ENCODE peak calls at places on chromosomes 12 and 14, in five cellular contexts. G, S, E, N and F are unnamed samples. For H3K4me1, the result is how much of the 10 kb centered on the place peaks cover.

GRCh38 chr12:96617178-96617577 is 127.8 kb downstream of the CFAP54 start:
- DNase-seq in G (peak), S (no peak), E (no peak), N (no peak), F (no peak)

GRCh38 chr12:104591272-104591940 is 134.7 kb downstream of the CHST11 start:
- DNase-seq in G (no peak), S (no peak), E (no peak), N (no peak), F (peak)

GRCh38 chr12:94109154-94109553 is 39.2 kb upstream of the PLXNC1 start:
- DNase-seq in G (peak), S (no peak), E (no peak), N (no peak), F (no peak)

GRCh38 chr12:53160673-53161072 is 19.8 kb upstream of the ZNF740 start:
- DNase-seq in G (no peak), S (no peak), E (no peak), N (no peak), F (no peak)

GRCh38 chr12:62879691-62880090 is 55.3 kb downstream of the PPM1H start:
- DNase-seq in G (no peak), S (no peak), E (no peak), N (no peak), F (no peak)

GRCh38 chr12:123398177-123398916 is 14.4 kb downstream of the KMT5A start:
- DNase-seq in G (no peak), S (no peak), E (no peak), N (peak), F (no peak)

GRCh38 chr12:69028941-69029729 is 96.2 kb upstream of the CPM start:
- DNase-seq in G (no peak), S (no peak), E (no peak), N (no peak), F (no peak)

GRCh38 chr14:22656226-22656625 is 12.1 kb upstream of the OR6J1 start:
- DNase-seq in G (no peak), S (no peak), E (no peak), N (peak), F (no peak)

GRCh38 chr12:52506858-52507715 is 13.1 kb downstream of the KRT5 start:
- DNase-seq in G (no peak), S (peak), E (no peak), N (peak), F (peak)

GRCh38 chr12:101539148-101539547 is 55.6 kb upstream of the MYBPC1 start:
- DNase-seq in G (no peak), S (no peak), E (no peak), N (no peak), F (no peak)

GRCh38 chr12:123046431-123046830 is 66.0 kb downstream of the ARL6IP4 start:
- DNase-seq in G (no peak), S (no peak), E (no peak), N (no peak), F (no peak)

GRCh38 chr12:122003646-122004611 is 17.8 kb upstream of the BCL7A start:
- DNase-seq in G (peak), S (no peak), E (no peak), N (no peak), F (no peak)

GRCh38 chr14:89393346-89393745 is 23.7 kb downstream of the FOXN3 start:
- DNase-seq in G (no peak), S (no peak), E (no peak), N (no peak), F (no peak)

GRCh38 chr12:80598004-80598606 is 109.3 kb upstream of the MYF6 start:
- DNase-seq in G (no peak), S (peak), E (no peak), N (peak), F (peak)

GRCh38 chr12:75533239-75533638 is 21.8 kb upstream of the KRR1 start:
- DNase-seq in G (no peak), S (no peak), E (no peak), N (no peak), F (no peak)

GRCh38 chr12:27284751-27285150 is 40.7 kb downstream of the STK38L start:
- DNase-seq in G (no peak), S (no peak), E (no peak), N (peak), F (no peak)

GRCh38 chr12:55720071-55720564 is at the start of gene RDH5:
- DNase-seq in G (no peak), S (peak), E (no peak), N (no peak), F (peak)

GRCh38 chr14:85010186-85010585 is 519.8 kb upstream of the FLRT2 start:
- DNase-seq in G (no peak), S (no peak), E (no peak), N (no peak), F (no peak)

GRCh38 chr12:107990325-107990724 is 138.8 kb upstream of the WSCD2 start:
- DNase-seq in G (no peak), S (peak), E (no peak), N (peak), F (peak)

GRCh38 chr14:99774526-99775307 is 18.5 kb upstream of the EML1 start:
- DNase-seq in G (no peak), S (no peak), E (no peak), N (no peak), F (no peak)

DNA sequence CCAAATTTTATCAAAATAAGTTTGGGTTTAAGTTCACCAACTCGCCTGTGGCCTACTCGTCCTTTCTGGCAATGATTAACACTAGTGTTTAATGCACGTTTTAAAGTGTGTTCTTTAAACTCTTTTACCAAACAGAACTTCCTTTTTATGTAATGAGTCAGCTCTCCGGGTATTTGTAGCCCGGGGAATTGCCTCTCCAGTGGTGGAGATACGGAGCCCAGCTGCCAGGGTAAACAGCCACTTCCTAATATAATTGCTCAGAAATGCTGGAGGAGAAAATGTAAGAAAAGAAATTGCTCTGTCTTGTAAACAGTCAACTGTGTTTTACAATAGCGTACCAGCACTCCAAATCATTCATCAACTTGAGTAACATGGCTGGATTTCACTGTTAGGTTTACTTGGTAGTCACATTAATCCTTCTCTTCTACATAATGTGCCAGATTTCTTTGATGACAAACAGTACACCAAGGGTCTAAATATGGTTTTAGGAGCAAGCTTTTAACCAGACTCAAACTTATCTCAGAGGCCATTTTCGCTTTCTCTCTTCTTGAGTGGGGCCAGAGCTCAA is 101.1 kb upstream of the SLC38A2 start:
- DNase-seq in G (no peak), S (peak), E (no peak), N (peak), F (peak)
- H3K4me1 ChIP-seq in G (under half), S (half or more), E (under half), N (half or more), F (half or more)

DNA sequence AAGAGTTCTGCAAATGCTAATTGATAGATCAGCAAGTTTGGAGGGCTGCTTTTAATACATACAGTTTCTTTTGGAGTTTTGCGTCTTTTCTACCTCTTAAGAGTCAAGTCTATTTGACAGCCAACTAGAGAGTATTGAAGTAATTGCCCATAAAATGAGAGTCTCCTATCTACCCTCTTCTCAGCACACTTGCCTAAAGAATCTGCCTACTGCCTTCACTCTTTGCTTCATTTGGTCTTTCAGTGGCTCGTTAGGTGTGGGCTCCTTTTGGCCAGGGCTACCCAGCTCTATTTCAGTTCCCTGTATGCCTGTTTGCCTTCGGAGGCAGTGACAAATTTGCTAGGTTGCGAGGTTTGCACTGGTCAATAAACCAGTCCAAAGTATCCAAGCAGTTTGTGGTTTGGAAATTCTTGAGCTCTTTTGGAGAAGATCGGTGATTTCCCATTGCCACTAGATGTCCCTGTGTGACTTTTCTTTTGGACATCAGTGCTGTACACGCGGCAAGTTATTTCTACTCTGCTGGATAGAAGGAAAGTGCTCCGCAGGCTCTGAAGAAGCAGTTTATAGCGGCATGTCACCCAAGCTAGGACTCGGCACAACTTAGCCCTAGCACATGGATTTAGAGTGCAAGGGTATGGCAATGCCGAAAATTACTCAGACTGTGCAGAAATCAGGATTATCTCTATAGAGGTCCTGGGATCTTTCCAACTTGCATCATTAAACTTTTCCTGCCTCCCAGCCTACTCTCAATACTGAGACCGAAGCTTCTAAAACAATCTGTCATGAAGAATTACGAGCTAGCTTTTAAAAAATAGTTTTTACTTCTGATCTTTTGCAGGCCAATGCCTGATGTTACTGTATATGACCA is 38.6 kb downstream of the MGST1 start:
- DNase-seq in G (no peak), S (peak), E (no peak), N (peak), F (peak)
- TF ChIP-seq JUN in G (no peak), S (no peak), E (no peak), N (no peak), F (no peak)

GRCh38 chr14:103533137-103533998 is 4.4 kb downstream of the TRMT61A start:
- DNase-seq in G (no peak), S (no peak), E (no peak), N (no peak), F (no peak)

GRCh38 chr14:103530831-103531230 is 1.8 kb downstream of the TRMT61A start:
- DNase-seq in G (no peak), S (no peak), E (no peak), N (no peak), F (no peak)

GRCh38 chr14:103530390-103530789 is 1.4 kb downstream of the TRMT61A start:
- DNase-seq in G (peak), S (no peak), E (no peak), N (no peak), F (no peak)

GRCh38 chr14:103532216-103533136 is 3.5 kb downstream of the TRMT61A start:
- DNase-seq in G (no peak), S (no peak), E (no peak), N (no peak), F (no peak)

GRCh38 chr14:103531421-103532215 is 2.6 kb downstream of the TRMT61A start:
- DNase-seq in G (no peak), S (no peak), E (no peak), N (no peak), F (no peak)
- H3K4me1 ChIP-seq in G (half or more), S (under half), E (under half), N (under half), F (under half)

DNA sequence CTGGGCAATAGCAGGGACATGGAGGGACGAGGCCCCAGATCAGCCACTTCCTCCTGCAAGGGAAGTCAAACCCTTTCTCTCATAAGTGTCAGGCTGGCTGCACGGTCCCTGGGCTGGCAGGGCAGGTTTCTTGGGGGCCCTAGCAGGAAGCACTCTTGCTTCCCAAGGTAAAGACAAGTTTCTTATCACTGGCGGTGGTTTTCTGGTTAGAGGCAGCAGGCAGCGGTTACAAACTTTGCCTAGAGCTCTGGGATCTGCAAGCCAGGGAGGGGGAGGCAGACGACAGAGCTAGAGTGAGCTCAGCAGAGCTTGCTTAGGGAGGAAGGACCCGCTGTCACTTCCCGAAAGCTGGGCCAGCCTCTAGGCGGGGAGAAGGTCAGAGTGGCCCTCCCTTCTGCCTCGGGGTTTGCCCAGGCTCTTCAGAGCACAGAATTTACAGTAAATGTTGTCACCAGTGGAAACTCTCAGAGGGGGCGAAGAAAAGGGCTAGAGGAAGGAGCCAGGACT is 20.4 kb downstream of the BATF start:
- DNase-seq in G (peak), S (no peak), E (no peak), N (no peak), F (no peak)
- TF ChIP-seq JUN in G (no peak), S (no peak), E (no peak), N (no peak), F (no peak)

DNA sequence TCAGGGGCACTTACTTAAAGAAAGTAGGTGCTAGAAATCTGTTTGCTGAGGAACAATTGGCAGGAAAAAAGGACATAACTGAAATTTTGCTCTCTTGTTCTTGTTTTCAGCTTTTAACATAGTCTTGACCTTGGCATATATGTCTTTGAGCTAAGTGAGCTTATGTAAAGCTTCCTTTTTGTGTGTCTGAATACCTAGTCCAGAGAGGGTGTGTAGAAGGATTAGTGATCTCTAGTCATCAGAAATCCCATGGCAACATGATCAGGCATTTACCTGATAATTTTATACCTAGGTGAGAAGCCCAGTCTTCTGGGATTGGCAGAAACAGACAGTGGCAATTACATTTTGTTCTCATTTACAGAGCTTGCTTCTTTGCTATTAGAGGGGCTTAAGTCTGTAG is 166.1 kb downstream of the SNAPC1 start:
- DNase-seq in G (no peak), S (no peak), E (no peak), N (no peak), F (no peak)
- H3K4me1 ChIP-seq in G (under half), S (under half), E (under half), N (under half), F (under half)